ENCODE peak calls at places on chromosomes 5 and 9, in eight cellular contexts. K, L, R, D, W, J, Z and A are unnamed samples.

GRCh38 chr5:149397530-149397929 is 18.4 kb upstream of the IL17B start:
- DNase-seq in K (peak), L (no peak), R (no peak), D (no peak), W (no peak), J (no peak), Z (peak), A (no peak)

GRCh38 chr5:51104556-51104955 is 278.7 kb upstream of the ISL1 start:
- DNase-seq in K (no peak), L (no peak), R (no peak), D (no peak), W (no peak), J (no peak), Z (no peak), A (no peak)

GRCh38 chr5:1526151-1526631 is 2.4 kb upstream of the LPCAT1 start:
- DNase-seq in K (no peak), L (no peak), R (no peak), D (no peak), W (no peak), J (no peak), Z (no peak), A (no peak)

GRCh38 chr9:131203438-131204219 is 72.7 kb downstream of the FAM78A start:
- DNase-seq in K (no peak), L (peak), R (peak), D (no peak), W (no peak), J (peak), Z (no peak), A (no peak)

GRCh38 chr5:51028394-51028793 is 354.9 kb upstream of the ISL1 start:
- DNase-seq in K (no peak), L (no peak), R (no peak), D (no peak), W (no peak), J (no peak), Z (no peak), A (no peak)

GRCh38 chr9:99465231-99465891 is 243.3 kb downstream of the SEC61B start:
- DNase-seq in K (no peak), L (no peak), R (no peak), D (no peak), W (no peak), J (peak), Z (no peak), A (no peak)

GRCh38 chr5:73625905-73626811 is at the start of gene ARHGEF28:
- DNase-seq in K (peak), L (peak), R (peak), D (peak), W (no peak), J (peak), Z (peak), A (peak)

GRCh38 chr9:93679536-93680444 is 103.4 kb downstream of the PHF2 start:
- DNase-seq in K (no peak), L (no peak), R (no peak), D (no peak), W (no peak), J (no peak), Z (no peak), A (no peak)

GRCh38 chr9:88772602-88773001 is 218.7 kb upstream of the S1PR3 start:
- DNase-seq in K (no peak), L (no peak), R (no peak), D (no peak), W (no peak), J (no peak), Z (no peak), A (peak)

GRCh38 chr5:112548246-112548982 is 129.3 kb upstream of the EPB41L4A start:
- DNase-seq in K (peak), L (peak), R (no peak), D (no peak), W (no peak), J (no peak), Z (peak), A (peak)

GRCh38 chr9:4417578-4418325 is 72.5 kb upstream of the SLC1A1 start:
- DNase-seq in K (peak), L (peak), R (no peak), D (peak), W (no peak), J (no peak), Z (peak), A (peak)

GRCh38 chr5:1633605-1634336 is 110.0 kb upstream of the LPCAT1 start:
- DNase-seq in K (peak), L (peak), R (peak), D (peak), W (peak), J (peak), Z (peak), A (peak)

GRCh38 chr9:127197186-127197860 is 67.3 kb upstream of the GARNL3 start:
- DNase-seq in K (peak), L (no peak), R (no peak), D (no peak), W (no peak), J (no peak), Z (no peak), A (no peak)

GRCh38 chr5:109533847-109534272 is 124.1 kb upstream of the PJA2 start:
- DNase-seq in K (peak), L (no peak), R (no peak), D (no peak), W (no peak), J (no peak), Z (no peak), A (peak)

GRCh38 chr5:19531374-19531952 is 456.5 kb downstream of the CDH18 start:
- DNase-seq in K (no peak), L (no peak), R (no peak), D (no peak), W (no peak), J (no peak), Z (no peak), A (peak)

GRCh38 chr5:63055421-63055820 is 476.8 kb downstream of the LRRC70 start:
- DNase-seq in K (no peak), L (no peak), R (peak), D (peak), W (no peak), J (peak), Z (no peak), A (no peak)

GRCh38 chr5:93572101-93572772 is 8.8 kb downstream of the NR2F1-AS1 start:
- DNase-seq in K (peak), L (no peak), R (peak), D (no peak), W (no peak), J (peak), Z (no peak), A (no peak)

GRCh38 chr5:35651002-35651756 is 33.5 kb downstream of the SPEF2 start:
- DNase-seq in K (peak), L (peak), R (peak), D (no peak), W (peak), J (peak), Z (peak), A (peak)
- H2AFZ ChIP-seq in K (no peak), L (no peak), R (peak), D (no peak), W (no peak), J (no peak), Z (no peak), A (no peak)

GRCh38 chr5:158451203-158451982 is 592.4 kb upstream of the CLINT1 start:
- DNase-seq in K (no peak), L (no peak), R (no peak), D (no peak), W (no peak), J (peak), Z (peak), A (no peak)
- H2AFZ ChIP-seq in K (no peak), L (no peak), R (peak), D (no peak), W (no peak), J (no peak), Z (no peak), A (no peak)

GRCh38 chr5:119323630-119324000 is 32.2 kb upstream of the TNFAIP8 start:
- DNase-seq in K (peak), L (peak), R (no peak), D (no peak), W (no peak), J (no peak), Z (peak), A (peak)

GRCh38 chr5:119324842-119325241 is 31.0 kb upstream of the TNFAIP8 start:
- DNase-seq in K (no peak), L (no peak), R (no peak), D (no peak), W (no peak), J (no peak), Z (no peak), A (no peak)

GRCh38 chr5:119322312-119322947 is 33.4 kb upstream of the TNFAIP8 start:
- DNase-seq in K (no peak), L (no peak), R (peak), D (no peak), W (no peak), J (no peak), Z (no peak), A (no peak)

GRCh38 chr5:119321569-119322311 is 34.1 kb upstream of the TNFAIP8 start:
- DNase-seq in K (no peak), L (no peak), R (no peak), D (no peak), W (no peak), J (no peak), Z (no peak), A (no peak)

GRCh38 chr5:119322948-119323629 is 32.7 kb upstream of the TNFAIP8 start:
- DNase-seq in K (no peak), L (peak), R (no peak), D (no peak), W (no peak), J (no peak), Z (peak), A (peak)
- H2AFZ ChIP-seq in K (no peak), L (peak), R (no peak), D (no peak), W (no peak), J (no peak), Z (peak), A (peak)

GRCh38 chr5:81194633-81195333 is 38.3 kb upstream of the CKMT2 start:
- DNase-seq in K (peak), L (peak), R (peak), D (peak), W (peak), J (peak), Z (peak), A (peak)
- H2AFZ ChIP-seq in K (no peak), L (peak), R (peak), D (peak), W (peak), J (peak), Z (peak), A (peak)

DNA sequence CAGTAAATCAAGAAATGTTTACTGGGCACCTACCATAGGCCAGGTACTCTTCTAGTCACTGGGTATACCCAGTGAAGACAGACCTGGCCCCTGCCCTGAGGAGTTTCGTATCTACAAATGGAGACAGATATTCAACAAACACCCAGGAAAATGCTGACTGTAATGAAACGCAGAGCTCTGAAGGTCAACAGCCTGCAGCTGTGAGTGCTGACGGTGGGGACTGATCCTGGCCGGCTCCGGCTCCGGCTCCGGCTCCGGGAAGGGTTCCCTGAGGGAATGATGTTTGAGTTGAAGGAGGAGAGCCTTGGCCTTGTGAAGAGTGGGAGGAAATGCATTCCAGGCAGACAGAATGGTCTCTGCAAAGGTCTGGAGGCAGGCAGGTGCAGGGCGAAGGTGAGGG is 23.1 kb downstream of the FGFR4 start:
- DNase-seq in K (no peak), L (no peak), R (no peak), D (no peak), W (no peak), J (no peak), Z (no peak), A (no peak)
- H2AFZ ChIP-seq in K (no peak), L (no peak), R (peak), D (no peak), W (no peak), J (no peak), Z (peak), A (no peak)

GRCh38 chr5:16849821-16850220 is 86.3 kb downstream of the MYO10 start:
- DNase-seq in K (no peak), L (no peak), R (no peak), D (peak), W (no peak), J (peak), Z (no peak), A (no peak)
- H2AFZ ChIP-seq in K (no peak), L (no peak), R (no peak), D (no peak), W (no peak), J (no peak), Z (no peak), A (no peak)

GRCh38 chr5:121783700-121784099 is 68.0 kb upstream of the FTMT start:
- DNase-seq in K (no peak), L (no peak), R (no peak), D (no peak), W (no peak), J (no peak), Z (no peak), A (no peak)

DNA sequence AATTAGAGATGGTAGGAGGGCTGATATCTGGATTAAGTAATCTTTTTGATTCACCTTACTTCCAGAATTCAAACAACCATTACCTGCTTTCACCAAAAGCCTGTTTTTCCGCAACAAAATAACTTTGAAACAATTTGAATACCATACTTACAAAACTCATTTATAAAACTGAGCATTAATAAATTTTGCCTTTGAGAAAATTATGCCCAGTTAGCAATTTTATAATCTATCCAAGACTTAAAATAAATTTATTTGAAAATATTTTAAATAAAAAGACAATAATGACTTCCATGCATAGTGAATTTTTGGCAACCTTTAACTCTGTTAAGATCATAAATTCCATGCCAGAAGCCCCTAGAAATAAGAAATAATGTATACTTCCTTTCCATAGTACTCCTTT is 71.3 kb upstream of the FTMT start:
- DNase-seq in K (no peak), L (no peak), R (no peak), D (no peak), W (no peak), J (no peak), Z (no peak), A (no peak)
- H2AFZ ChIP-seq in K (no peak), L (no peak), R (no peak), D (no peak), W (no peak), J (no peak), Z (no peak), A (no peak)

DNA sequence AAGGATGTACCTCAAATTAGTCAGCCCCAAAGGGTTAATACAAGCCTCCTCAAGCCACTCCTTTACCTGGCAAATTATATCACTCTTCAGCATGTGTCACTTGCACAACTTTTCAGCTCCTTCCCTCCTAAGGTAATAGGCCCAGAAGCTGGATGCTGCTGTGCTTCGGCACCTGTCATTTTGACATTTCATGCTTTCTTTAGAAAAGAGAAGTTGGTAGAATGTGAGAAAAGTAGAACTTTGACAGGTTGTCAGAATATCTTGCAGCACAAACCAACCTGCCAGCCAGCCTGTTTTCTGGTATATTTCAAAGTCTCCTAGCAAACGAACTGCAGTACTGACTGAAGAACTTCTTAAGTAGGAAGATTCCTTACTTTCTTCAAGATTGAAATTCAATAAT is 2136.9 kb downstream of the MAT2B start:
- DNase-seq in K (no peak), L (no peak), R (no peak), D (no peak), W (no peak), J (no peak), Z (no peak), A (no peak)
- H2AFZ ChIP-seq in K (no peak), L (no peak), R (no peak), D (no peak), W (no peak), J (no peak), Z (no peak), A (no peak)

GRCh38 chr5:75197746-75198145 is 38.9 kb downstream of the ANKRD31 start:
- DNase-seq in K (no peak), L (no peak), R (no peak), D (no peak), W (no peak), J (no peak), Z (no peak), A (no peak)

GRCh38 chr5:75192264-75192663 is 44.4 kb downstream of the ANKRD31 start:
- DNase-seq in K (no peak), L (no peak), R (no peak), D (no peak), W (no peak), J (no peak), Z (no peak), A (no peak)

GRCh38 chr5:75189353-75189752 is 47.3 kb downstream of the ANKRD31 start:
- DNase-seq in K (no peak), L (no peak), R (no peak), D (no peak), W (no peak), J (no peak), Z (no peak), A (no peak)

GRCh38 chr5:75190227-75190626 is 46.5 kb downstream of the ANKRD31 start:
- DNase-seq in K (no peak), L (no peak), R (no peak), D (no peak), W (no peak), J (no peak), Z (no peak), A (no peak)

GRCh38 chr5:75192804-75193203 is 43.9 kb downstream of the ANKRD31 start:
- DNase-seq in K (no peak), L (no peak), R (no peak), D (no peak), W (no peak), J (peak), Z (no peak), A (peak)
- H2AFZ ChIP-seq in K (no peak), L (no peak), R (no peak), D (no peak), W (no peak), J (no peak), Z (no peak), A (no peak)

GRCh38 chr5:71873202-71873601 is 154.1 kb downstream of the CARTPT start:
- DNase-seq in K (no peak), L (no peak), R (no peak), D (no peak), W (no peak), J (no peak), Z (no peak), A (peak)

GRCh38 chr5:71872465-71872864 is 153.4 kb downstream of the CARTPT start:
- DNase-seq in K (no peak), L (no peak), R (no peak), D (no peak), W (no peak), J (no peak), Z (no peak), A (no peak)

GRCh38 chr5:71877511-71877910 is 158.4 kb downstream of the CARTPT start:
- DNase-seq in K (no peak), L (no peak), R (no peak), D (no peak), W (no peak), J (no peak), Z (no peak), A (no peak)

GRCh38 chr5:71874521-71874920 is 155.4 kb downstream of the CARTPT start:
- DNase-seq in K (no peak), L (no peak), R (no peak), D (no peak), W (no peak), J (no peak), Z (no peak), A (no peak)
- H2AFZ ChIP-seq in K (no peak), L (no peak), R (no peak), D (no peak), W (no peak), J (no peak), Z (no peak), A (no peak)